ENCODE peak calls at places on chromosomes 4 and X, in ten cellular contexts. W, S, D, C, B, G, U, J, F and A are unnamed samples. For H3K4me1, the result is how much of the 10 kb centered on the place peaks cover.

GRCh38 chr4:88029556-88029955 is 22.1 kb downstream of the PKD2 start:
- DNase-seq in B (no peak), J (no peak), F (no peak), W (no peak), C (no peak), D (no peak), G (no peak), U (no peak), S (no peak), A (no peak)

GRCh38 chr4:1033840-1034551 is 22.6 kb downstream of the FGFRL1 start:
- DNase-seq in W (peak), G (no peak), B (no peak), J (peak), C (peak), D (peak), U (no peak), F (peak), S (no peak), A (no peak)

GRCh38 chr4:7973545-7973981 is 33.9 kb upstream of the AFAP1 start:
- DNase-seq in D (peak), B (no peak), C (no peak), G (no peak), J (no peak), W (no peak), S (no peak), U (no peak), F (no peak), A (no peak)

GRCh38 chr4:140158234-140159030 is 4.4 kb upstream of the MAML3 start:
- DNase-seq in G (no peak), F (no peak), J (no peak), U (no peak), B (peak), C (no peak), W (peak), D (peak), S (no peak), A (no peak)

GRCh38 chr4:94516067-94516466 is 64.3 kb downstream of the PDLIM5 start:
- DNase-seq in F (no peak), J (no peak), S (no peak), W (no peak), C (no peak), G (no peak), D (peak), B (no peak), U (no peak), A (no peak)

GRCh38 chr4:64625438-64625837 is 216.2 kb upstream of the TECRL start:
- DNase-seq in F (no peak), C (no peak), D (no peak), W (no peak), J (no peak), G (no peak), B (no peak), S (no peak), U (no peak), A (no peak)

GRCh38 chrX:123308663-123309062 is 124.6 kb downstream of the GRIA3 start:
- DNase-seq in W (no peak), S (no peak), D (peak), J (no peak), B (no peak), U (no peak), G (no peak), F (no peak), C (no peak), A (no peak)

GRCh38 chrX:154799554-154800348 is 5.5 kb downstream of the MPP1 start:
- DNase-seq in W (peak), F (no peak), G (no peak), S (peak), C (no peak), U (no peak), B (no peak), D (peak), J (peak), A (no peak)

GRCh38 chrX:3712870-3713224 is 602 bp downstream of the PRKX start:
- DNase-seq in B (no peak), D (no peak), G (peak), W (no peak), F (no peak), U (no peak), S (peak), C (no peak), J (no peak), A (no peak)

GRCh38 chr4:133146574-133147198 is 2.4 kb upstream of the PCDH10 start:
- DNase-seq in F (no peak), B (no peak), S (no peak), G (no peak), W (peak), U (peak), J (peak), C (no peak), D (peak), A (no peak)

GRCh38 chr4:133565379-133565778 is 416.3 kb downstream of the PCDH10 start:
- DNase-seq in J (no peak), W (peak), C (no peak), U (no peak), B (no peak), D (peak), F (no peak), G (no peak), S (no peak), A (no peak)

DNA sequence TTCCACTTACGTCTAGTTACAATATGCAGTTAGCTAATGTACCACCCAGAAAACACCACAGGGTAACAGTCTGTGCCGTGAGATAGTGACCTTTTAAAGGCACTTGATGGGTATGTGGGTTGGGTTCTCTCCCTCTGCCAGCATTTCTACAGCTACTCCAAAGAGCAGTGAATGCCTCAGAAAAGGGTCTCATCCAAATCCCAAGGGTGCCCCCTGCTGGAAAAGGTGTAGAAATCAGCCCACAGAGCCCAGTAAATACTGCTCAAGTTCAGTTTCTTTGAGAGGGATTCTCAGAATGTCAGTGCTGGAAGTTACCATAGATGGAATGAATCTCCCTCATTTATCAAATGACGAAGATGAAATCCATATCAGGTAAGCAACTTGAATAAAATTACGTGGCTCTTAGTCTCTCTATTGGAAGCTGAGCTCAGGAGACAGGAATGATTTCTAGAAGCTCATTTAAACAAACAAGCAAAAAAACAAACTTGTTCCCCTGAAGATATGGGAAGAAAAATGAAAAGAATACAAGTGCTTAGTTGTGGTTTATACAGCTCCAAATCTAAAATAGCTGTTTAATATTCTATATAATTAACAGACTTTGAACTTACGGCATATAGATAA is 9.5 kb downstream of the RNF175 start:
- DNase-seq in B (peak), D (peak), J (peak), U (peak), W (peak), C (no peak), S (peak), G (peak), F (peak), A (no peak)
- H3K4me1 ChIP-seq in B (under half), D (under half), J (under half), U (under half), W (under half), C (under half), S (under half), G (under half), F (under half), A (under half)

GRCh38 chr4:120055167-120055566 is 11.5 kb downstream of the MAD2L1 start:
- DNase-seq in S (no peak), B (no peak), G (no peak), F (no peak), D (peak), C (no peak), U (no peak), J (no peak), W (no peak), A (no peak)
- TF ChIP-seq CTCF in S (no peak), B (no peak), G (no peak), F (no peak), D (no peak), C (no peak), U (no peak), J (no peak), W (no peak), A (no peak)

DNA sequence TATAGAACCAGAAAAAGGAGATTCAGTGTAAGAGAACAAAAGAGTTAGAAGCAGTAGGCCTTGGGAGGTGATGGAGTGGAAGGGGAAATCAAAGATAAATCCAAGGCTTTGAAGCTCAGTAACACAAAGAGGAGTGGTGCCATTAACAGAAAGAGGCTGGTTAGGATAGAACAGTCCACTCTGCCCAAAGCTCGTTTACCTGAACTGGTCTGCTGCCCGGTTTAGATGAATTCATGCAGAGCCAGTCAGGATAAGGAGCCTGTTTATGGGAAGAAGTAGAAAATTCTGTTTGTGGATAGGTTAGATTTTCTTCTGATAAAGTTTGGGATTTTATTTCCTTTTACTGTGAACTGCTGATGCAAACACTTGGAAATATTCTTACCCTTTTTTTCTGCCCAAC is 80.6 kb downstream of the HMGB2 start:
- DNase-seq in F (no peak), W (no peak), C (no peak), U (no peak), S (no peak), J (no peak), B (no peak), G (no peak), D (no peak), A (no peak)
- H3K4me1 ChIP-seq in F (under half), W (under half), C (under half), U (under half), S (under half), J (under half), B (under half), G (under half), D (under half), A (under half)

GRCh38 chrX:118675966-118676349 is 51.4 kb upstream of the IL13RA1 start:
- DNase-seq in W (no peak), S (no peak), C (no peak), U (no peak), B (no peak), J (no peak), G (no peak), F (no peak), D (no peak), A (no peak)
- TF ChIP-seq CTCF in W (no peak), S (no peak), C (no peak), U (no peak), B (no peak), J (no peak), G (no peak), F (no peak), D (no peak), A (no peak)

DNA sequence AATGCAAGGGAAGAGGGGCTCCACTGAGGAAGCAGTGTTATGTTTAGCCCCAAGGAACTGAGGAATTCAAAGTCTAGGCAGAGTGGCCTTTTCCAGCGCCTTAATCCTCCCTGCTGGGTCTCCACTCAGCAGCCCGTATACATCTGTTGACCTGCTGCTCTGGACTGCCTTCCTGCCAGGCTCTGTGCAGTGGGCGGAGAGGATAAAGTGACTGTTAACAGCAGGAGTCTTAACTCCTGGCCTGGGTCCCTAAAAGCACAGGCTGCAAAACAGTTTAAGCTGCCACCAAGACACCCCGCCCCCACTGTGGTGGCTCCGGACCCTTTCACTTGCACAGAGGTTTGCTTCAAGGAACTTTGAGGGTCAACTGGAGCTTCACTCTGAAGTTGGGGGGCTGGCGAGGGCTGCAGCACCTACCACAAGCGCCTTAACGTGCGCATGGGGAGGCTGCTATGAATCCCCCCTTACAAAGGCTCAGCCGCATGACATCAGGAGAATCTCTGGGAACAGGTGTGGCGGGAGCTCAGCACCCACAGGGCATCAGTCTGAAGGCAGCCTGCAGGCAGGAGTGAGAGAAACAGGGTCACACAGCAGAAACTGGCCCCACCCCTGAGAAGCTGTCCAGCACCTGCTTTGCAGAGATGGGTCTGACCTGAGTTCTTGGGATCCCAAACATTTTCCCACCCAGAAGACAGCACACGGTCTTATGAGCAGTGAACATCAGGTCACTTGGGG is 358.2 kb upstream of the GATB start:
- DNase-seq in J (no peak), C (no peak), D (no peak), U (no peak), B (no peak), F (no peak), S (no peak), W (no peak), G (no peak), A (no peak)
- H3K4me1 ChIP-seq in J (under half), C (under half), D (under half), U (under half), B (under half), F (under half), S (under half), W (under half), G (under half), A (under half)

GRCh38 chrX:14698770-14699169 is 169.4 kb downstream of the GLRA2 start:
- DNase-seq in F (no peak), B (no peak), D (no peak), S (no peak), U (no peak), J (no peak), C (no peak), W (no peak), G (no peak), A (no peak)

GRCh38 chrX:14700982-14701381 is 171.6 kb downstream of the GLRA2 start:
- DNase-seq in D (no peak), S (no peak), W (no peak), G (no peak), J (no peak), B (no peak), F (no peak), U (no peak), C (no peak), A (no peak)

GRCh38 chrX:14694631-14695030 is 165.3 kb downstream of the GLRA2 start:
- DNase-seq in F (no peak), B (no peak), W (no peak), S (no peak), C (no peak), G (no peak), U (no peak), J (no peak), D (peak), A (no peak)

GRCh38 chrX:14702145-14702544 is 170.7 kb downstream of the FANCB start:
- DNase-seq in S (no peak), W (no peak), B (no peak), C (no peak), U (no peak), D (no peak), F (no peak), G (no peak), J (no peak), A (no peak)

GRCh38 chrX:14697453-14697852 is 168.1 kb downstream of the GLRA2 start:
- DNase-seq in J (no peak), S (peak), G (no peak), W (peak), B (peak), C (peak), F (peak), U (peak), D (no peak), A (no peak)
- TF ChIP-seq CTCF in J (peak), S (peak), G (peak), W (peak), B (peak), C (peak), F (no peak), U (peak), D (peak), A (no peak)